ENCODE peak calls at places on chromosomes 2 and 18, in seven cellular contexts. One of them, this sample, is unnamed.

GRCh38 chr2:236565879-236566402 is 3.7 kb upstream of the ACKR3 start:
- DNase-seq in HCT116: no peak
- DNase-seq in K562: no peak
- DNase-seq in HepG2: no peak
- DNase-seq in H1: no peak
- DNase-seq in SK-N-SH: no peak
- DNase-seq in GM12878: no peak
- DNase-seq in this sample: no peak

GRCh38 chr2:131014141-131014540 is 79.1 kb downstream of the FAM168B start:
- DNase-seq in HCT116: no peak
- DNase-seq in SK-N-SH: no peak
- DNase-seq in H1: no peak
- DNase-seq in K562: no peak
- DNase-seq in HepG2: no peak
- DNase-seq in GM12878: no peak
- DNase-seq in this sample: no peak

GRCh38 chr2:74556159-74556558 is 1.6 kb downstream of the DOK1 start:
- DNase-seq in SK-N-SH: no peak
- DNase-seq in K562: no peak
- DNase-seq in H1: no peak
- DNase-seq in HCT116: no peak
- DNase-seq in GM12878: no peak
- DNase-seq in HepG2: no peak
- DNase-seq in this sample: no peak

GRCh38 chr2:217105733-217106649 is 246.1 kb upstream of the TNP1 start:
- DNase-seq in K562: peak
- DNase-seq in H1: peak
- DNase-seq in GM12878: no peak
- DNase-seq in SK-N-SH: no peak
- DNase-seq in HCT116: peak
- DNase-seq in HepG2: no peak
- DNase-seq in this sample: peak

GRCh38 chr2:219733106-219733505 is 105.7 kb downstream of the SLC4A3 start:
- DNase-seq in GM12878: no peak
- DNase-seq in SK-N-SH: no peak
- DNase-seq in HCT116: no peak
- DNase-seq in K562: no peak
- DNase-seq in HepG2: no peak
- DNase-seq in H1: no peak
- DNase-seq in this sample: no peak

GRCh38 chr18:42922363-42922762 is 193.1 kb downstream of the RIT2 start:
- DNase-seq in K562: no peak
- DNase-seq in SK-N-SH: no peak
- DNase-seq in H1: no peak
- DNase-seq in HepG2: no peak
- DNase-seq in HCT116: no peak
- DNase-seq in GM12878: no peak
- DNase-seq in this sample: no peak

GRCh38 chr2:652881-653480 is 24.2 kb downstream of the TMEM18 start:
- DNase-seq in SK-N-SH: no peak
- DNase-seq in K562: no peak
- DNase-seq in GM12878: no peak
- DNase-seq in HCT116: no peak
- DNase-seq in H1: peak
- DNase-seq in HepG2: no peak
- DNase-seq in this sample: no peak

GRCh38 chr18:10313016-10313342 is 141.5 kb upstream of the APCDD1 start:
- DNase-seq in H1: no peak
- DNase-seq in SK-N-SH: no peak
- DNase-seq in GM12878: no peak
- DNase-seq in K562: no peak
- DNase-seq in HepG2: no peak
- DNase-seq in HCT116: no peak
- DNase-seq in this sample: no peak

GRCh38 chr2:33212151-33212550 is 264.3 kb upstream of the RASGRP3 start:
- DNase-seq in SK-N-SH: no peak
- DNase-seq in HCT116: no peak
- DNase-seq in H1: no peak
- DNase-seq in HepG2: peak
- DNase-seq in K562: peak
- DNase-seq in GM12878: no peak
- DNase-seq in this sample: peak

GRCh38 chr2:3035385-3036050 is 342.1 kb downstream of the EIPR1 start:
- DNase-seq in H1: no peak
- DNase-seq in HCT116: no peak
- DNase-seq in HepG2: no peak
- DNase-seq in K562: no peak
- DNase-seq in GM12878: no peak
- DNase-seq in SK-N-SH: no peak
- DNase-seq in this sample: no peak

GRCh38 chr18:12656671-12657047 is 1.2 kb downstream of the SPIRE1 start:
- DNase-seq in HCT116: no peak
- DNase-seq in SK-N-SH: peak
- DNase-seq in HepG2: no peak
- DNase-seq in K562: no peak
- DNase-seq in GM12878: no peak
- DNase-seq in H1: no peak
- DNase-seq in this sample: no peak

GRCh38 chr18:76426738-76427305 is 68.2 kb downstream of the ZNF516 start:
- DNase-seq in SK-N-SH: peak
- DNase-seq in HCT116: peak
- DNase-seq in GM12878: no peak
- DNase-seq in H1: peak
- DNase-seq in HepG2: peak
- DNase-seq in K562: peak
- DNase-seq in this sample: no peak

GRCh38 chr2:73870084-73870483 is 22.7 kb upstream of the ACTG2 start:
- DNase-seq in SK-N-SH: no peak
- DNase-seq in K562: no peak
- DNase-seq in H1: no peak
- DNase-seq in GM12878: no peak
- DNase-seq in HCT116: no peak
- DNase-seq in HepG2: no peak
- DNase-seq in this sample: no peak

GRCh38 chr18:57898506-57899124 is 95.5 kb upstream of the ATP8B1 start:
- DNase-seq in H1: no peak
- DNase-seq in GM12878: no peak
- DNase-seq in HepG2: no peak
- DNase-seq in SK-N-SH: no peak
- DNase-seq in HCT116: no peak
- DNase-seq in K562: no peak
- DNase-seq in this sample: no peak

GRCh38 chr2:147040585-147041494 is 804.0 kb upstream of the ACVR2A start:
- DNase-seq in H1: no peak
- DNase-seq in K562: no peak
- DNase-seq in HepG2: no peak
- DNase-seq in GM12878: no peak
- DNase-seq in SK-N-SH: no peak
- DNase-seq in HCT116: no peak
- DNase-seq in this sample: no peak

GRCh38 chr18:34033968-34034367 is 190.7 kb downstream of the NOL4 start:
- DNase-seq in GM12878: peak
- DNase-seq in H1: no peak
- DNase-seq in K562: no peak
- DNase-seq in HCT116: no peak
- DNase-seq in HepG2: no peak
- DNase-seq in SK-N-SH: no peak
- DNase-seq in this sample: no peak

GRCh38 chr18:21100141-21100540 is 11.5 kb downstream of the ROCK1 start:
- DNase-seq in K562: no peak
- DNase-seq in GM12878: no peak
- DNase-seq in HCT116: no peak
- DNase-seq in SK-N-SH: no peak
- DNase-seq in H1: no peak
- DNase-seq in HepG2: no peak
- DNase-seq in this sample: no peak

GRCh38 chr2:132701810-132702209 is 31.8 kb upstream of the LYPD1 start:
- DNase-seq in HepG2: no peak
- DNase-seq in HCT116: no peak
- DNase-seq in GM12878: no peak
- DNase-seq in K562: no peak
- DNase-seq in SK-N-SH: no peak
- DNase-seq in H1: no peak
- DNase-seq in this sample: no peak

GRCh38 chr2:121220995-121221394 is 64.0 kb downstream of the TFCP2L1 start:
- DNase-seq in HepG2: no peak
- DNase-seq in SK-N-SH: no peak
- DNase-seq in K562: no peak
- DNase-seq in GM12878: no peak
- DNase-seq in H1: no peak
- DNase-seq in HCT116: peak
- DNase-seq in this sample: peak

GRCh38 chr2:88471083-88471942 is 18.8 kb upstream of the FOXI3 start:
- DNase-seq in HCT116: no peak
- DNase-seq in SK-N-SH: no peak
- DNase-seq in H1: no peak
- DNase-seq in GM12878: no peak
- DNase-seq in HepG2: no peak
- DNase-seq in K562: no peak
- DNase-seq in this sample: no peak

GRCh38 chr2:236600892-236601291 is 31.3 kb downstream of the ACKR3 start:
- DNase-seq in H1: no peak
- DNase-seq in K562: no peak
- DNase-seq in HCT116: no peak
- DNase-seq in GM12878: no peak
- DNase-seq in HepG2: no peak
- DNase-seq in SK-N-SH: no peak
- DNase-seq in this sample: no peak

GRCh38 chr2:237128026-237128703 is 42.5 kb downstream of the COPS8 start:
- DNase-seq in H1: no peak
- DNase-seq in HCT116: peak
- DNase-seq in GM12878: no peak
- DNase-seq in K562: no peak
- DNase-seq in SK-N-SH: peak
- DNase-seq in HepG2: peak
- DNase-seq in this sample: peak

GRCh38 chr18:54641734-54642133 is 50.7 kb downstream of the DYNAP start:
- DNase-seq in SK-N-SH: no peak
- DNase-seq in GM12878: no peak
- DNase-seq in HepG2: no peak
- DNase-seq in K562: no peak
- DNase-seq in H1: no peak
- DNase-seq in HCT116: no peak
- DNase-seq in this sample: no peak

GRCh38 chr2:231680992-231681852 is 27.1 kb upstream of the PTMA start:
- DNase-seq in HCT116: no peak
- DNase-seq in K562: peak
- DNase-seq in HepG2: peak
- DNase-seq in GM12878: no peak
- DNase-seq in SK-N-SH: peak
- DNase-seq in H1: peak
- DNase-seq in this sample: no peak

GRCh38 chr2:123870877-123871276 is 154.2 kb upstream of the CNTNAP5 start:
- DNase-seq in GM12878: no peak
- DNase-seq in H1: no peak
- DNase-seq in SK-N-SH: no peak
- DNase-seq in K562: no peak
- DNase-seq in HepG2: no peak
- DNase-seq in HCT116: no peak
- DNase-seq in this sample: no peak

GRCh38 chr18:62811674-62812073 is 96.3 kb downstream of the PHLPP1 start:
- DNase-seq in H1: no peak
- DNase-seq in GM12878: no peak
- DNase-seq in HCT116: no peak
- DNase-seq in K562: no peak
- DNase-seq in HepG2: no peak
- DNase-seq in SK-N-SH: no peak
- DNase-seq in this sample: no peak

GRCh38 chr2:159091381-159091780 is 122.9 kb downstream of the TANC1 start:
- DNase-seq in GM12878: no peak
- DNase-seq in HepG2: no peak
- DNase-seq in K562: no peak
- DNase-seq in SK-N-SH: no peak
- DNase-seq in HCT116: no peak
- DNase-seq in H1: no peak
- DNase-seq in this sample: no peak
- TF ChIP-seq SIN3A in GM12878: no peak
- TF ChIP-seq SIN3A in HepG2: no peak
- TF ChIP-seq SIN3A in K562: no peak
- TF ChIP-seq SIN3A in SK-N-SH: no peak
- TF ChIP-seq SIN3A in HCT116: no peak
- TF ChIP-seq SIN3A in H1: no peak
- TF ChIP-seq SIN3A in this sample: no peak

GRCh38 chr18:23230688-23231087 is 95.4 kb downstream of the CABLES1 start:
- DNase-seq in K562: no peak
- DNase-seq in HCT116: no peak
- DNase-seq in GM12878: no peak
- DNase-seq in HepG2: no peak
- DNase-seq in H1: no peak
- DNase-seq in SK-N-SH: no peak
- DNase-seq in this sample: no peak
- TF ChIP-seq SIN3A in K562: no peak
- TF ChIP-seq SIN3A in HCT116: no peak
- TF ChIP-seq SIN3A in GM12878: no peak
- TF ChIP-seq SIN3A in HepG2: no peak
- TF ChIP-seq SIN3A in H1: no peak
- TF ChIP-seq SIN3A in SK-N-SH: no peak
- TF ChIP-seq SIN3A in this sample: no peak

GRCh38 chr2:189535433-189535832 is 45.2 kb downstream of the SLC40A1 start:
- DNase-seq in K562: no peak
- DNase-seq in SK-N-SH: no peak
- DNase-seq in GM12878: no peak
- DNase-seq in HepG2: no peak
- DNase-seq in H1: no peak
- DNase-seq in HCT116: no peak
- DNase-seq in this sample: no peak

GRCh38 chr2:189536830-189537229 is 43.8 kb downstream of the SLC40A1 start:
- DNase-seq in SK-N-SH: no peak
- DNase-seq in HCT116: no peak
- DNase-seq in K562: peak
- DNase-seq in H1: no peak
- DNase-seq in GM12878: no peak
- DNase-seq in HepG2: no peak
- DNase-seq in this sample: no peak

GRCh38 chr2:189533274-189534035 is 47.1 kb downstream of the SLC40A1 start:
- DNase-seq in HCT116: no peak
- DNase-seq in HepG2: peak
- DNase-seq in K562: no peak
- DNase-seq in H1: no peak
- DNase-seq in GM12878: no peak
- DNase-seq in SK-N-SH: no peak
- DNase-seq in this sample: no peak

GRCh38 chr2:189538402-189538801 is 42.2 kb downstream of the SLC40A1 start:
- DNase-seq in SK-N-SH: no peak
- DNase-seq in HCT116: no peak
- DNase-seq in K562: no peak
- DNase-seq in H1: no peak
- DNase-seq in HepG2: no peak
- DNase-seq in GM12878: no peak
- DNase-seq in this sample: no peak

GRCh38 chr2:189534854-189535253 is 45.7 kb downstream of the SLC40A1 start:
- DNase-seq in HCT116: no peak
- DNase-seq in K562: no peak
- DNase-seq in SK-N-SH: no peak
- DNase-seq in GM12878: no peak
- DNase-seq in HepG2: peak
- DNase-seq in H1: no peak
- DNase-seq in this sample: no peak
- TF ChIP-seq SIN3A in HCT116: no peak
- TF ChIP-seq SIN3A in K562: no peak
- TF ChIP-seq SIN3A in SK-N-SH: no peak
- TF ChIP-seq SIN3A in GM12878: no peak
- TF ChIP-seq SIN3A in HepG2: no peak
- TF ChIP-seq SIN3A in H1: no peak
- TF ChIP-seq SIN3A in this sample: no peak

GRCh38 chr2:4673025-4673489 is 969.7 kb downstream of the DCDC2C start:
- DNase-seq in HepG2: peak
- DNase-seq in GM12878: no peak
- DNase-seq in K562: peak
- DNase-seq in SK-N-SH: no peak
- DNase-seq in H1: no peak
- DNase-seq in HCT116: no peak
- DNase-seq in this sample: peak
- TF ChIP-seq SIN3A in HepG2: no peak
- TF ChIP-seq SIN3A in GM12878: no peak
- TF ChIP-seq SIN3A in K562: no peak
- TF ChIP-seq SIN3A in SK-N-SH: no peak
- TF ChIP-seq SIN3A in H1: no peak
- TF ChIP-seq SIN3A in HCT116: no peak
- TF ChIP-seq SIN3A in this sample: no peak